ENCODE peak calls at places on chromosomes 12 and 14, in nine cellular contexts. One of them, this sample, is unnamed.
A peak's percentile ranks its signal among the peaks of the same experiment; 100 is the strongest.

GRCh38 chr12:47433876-47434275 is 272.0 kb downstream of the RPAP3 start:
- DNase-seq in kidney: no peak
- DNase-seq in hepatocyte: no peak
- DNase-seq in BE2C: no peak
- DNase-seq in Peyer's patch: no peak
- DNase-seq in IMR-90: peak; percentile 67
- DNase-seq in sigmoid colon: no peak
- DNase-seq in Panc1: no peak
- DNase-seq in choroid plexus epithelial cell: no peak
- DNase-seq in this sample: no peak

GRCh38 chr14:100056964-100057817 is 8.0 kb upstream of the EVL start:
- DNase-seq in IMR-90: peak; percentile 43
- DNase-seq in kidney: no peak
- DNase-seq in choroid plexus epithelial cell: peak; percentile 81
- DNase-seq in Panc1: no peak
- DNase-seq in BE2C: no peak
- DNase-seq in hepatocyte: no peak
- DNase-seq in Peyer's patch: no peak
- DNase-seq in sigmoid colon: no peak
- DNase-seq in this sample: no peak

GRCh38 chr14:100294963-100295330 is 11.3 kb downstream of the SLC25A29 start:
- DNase-seq in Panc1: no peak
- DNase-seq in choroid plexus epithelial cell: no peak
- DNase-seq in kidney: no peak
- DNase-seq in sigmoid colon: peak; percentile 56
- DNase-seq in Peyer's patch: no peak
- DNase-seq in IMR-90: no peak
- DNase-seq in BE2C: no peak
- DNase-seq in hepatocyte: no peak
- DNase-seq in this sample: no peak

GRCh38 chr12:104582739-104583138 is 126.0 kb downstream of the CHST11 start:
- DNase-seq in IMR-90: no peak
- DNase-seq in Panc1: no peak
- DNase-seq in hepatocyte: no peak
- DNase-seq in sigmoid colon: no peak
- DNase-seq in choroid plexus epithelial cell: no peak
- DNase-seq in kidney: no peak
- DNase-seq in Peyer's patch: peak; percentile 77
- DNase-seq in BE2C: no peak
- DNase-seq in this sample: no peak

GRCh38 chr12:132550014-132550802 is 60.2 kb downstream of the LRCOL1 start:
- DNase-seq in sigmoid colon: no peak
- DNase-seq in kidney: no peak
- DNase-seq in BE2C: no peak
- DNase-seq in Peyer's patch: no peak
- DNase-seq in IMR-90: no peak
- DNase-seq in choroid plexus epithelial cell: peak; percentile 41
- DNase-seq in Panc1: no peak
- DNase-seq in hepatocyte: peak; percentile 50
- DNase-seq in this sample: no peak

GRCh38 chr12:60191676-60192359 is 596.0 kb downstream of the SLC16A7 start:
- DNase-seq in sigmoid colon: no peak
- DNase-seq in Peyer's patch: no peak
- DNase-seq in IMR-90: peak; percentile 64
- DNase-seq in Panc1: no peak
- DNase-seq in BE2C: no peak
- DNase-seq in choroid plexus epithelial cell: peak; percentile 38
- DNase-seq in kidney: no peak
- DNase-seq in hepatocyte: no peak
- DNase-seq in this sample: no peak

GRCh38 chr14:65791551-65791981 is 379.0 kb downstream of the FUT8 start:
- DNase-seq in IMR-90: peak; percentile 45
- DNase-seq in Panc1: no peak
- DNase-seq in kidney: no peak
- DNase-seq in Peyer's patch: no peak
- DNase-seq in sigmoid colon: no peak
- DNase-seq in hepatocyte: no peak
- DNase-seq in BE2C: peak; percentile 37
- DNase-seq in choroid plexus epithelial cell: peak; percentile 53
- DNase-seq in this sample: no peak

GRCh38 chr14:34204774-34205173 is 253.9 kb upstream of the EGLN3 start:
- DNase-seq in choroid plexus epithelial cell: no peak
- DNase-seq in BE2C: no peak
- DNase-seq in Panc1: no peak
- DNase-seq in Peyer's patch: no peak
- DNase-seq in kidney: no peak
- DNase-seq in sigmoid colon: no peak
- DNase-seq in hepatocyte: no peak
- DNase-seq in IMR-90: no peak
- DNase-seq in this sample: no peak

GRCh38 chr12:131912526-131913274 is 16.4 kb upstream of the PUS1 start:
- DNase-seq in kidney: peak; percentile 93
- DNase-seq in Panc1: no peak
- DNase-seq in sigmoid colon: peak; percentile 96
- DNase-seq in Peyer's patch: no peak
- DNase-seq in hepatocyte: peak; percentile 46
- DNase-seq in BE2C: peak; percentile 99
- DNase-seq in choroid plexus epithelial cell: peak; percentile 80
- DNase-seq in IMR-90: peak; percentile 85
- DNase-seq in this sample: peak; percentile 47

GRCh38 chr12:57604454-57605307 is at the start of gene DTX3:
- DNase-seq in hepatocyte: peak; percentile 64
- DNase-seq in sigmoid colon: peak; percentile 81
- DNase-seq in IMR-90: no peak
- DNase-seq in kidney: no peak
- DNase-seq in Panc1: no peak
- DNase-seq in choroid plexus epithelial cell: peak; percentile 44
- DNase-seq in BE2C: peak; percentile 58
- DNase-seq in Peyer's patch: peak; percentile 66
- DNase-seq in this sample: no peak

GRCh38 chr14:72420749-72421452 is 473.0 kb downstream of the DPF3 start:
- DNase-seq in choroid plexus epithelial cell: peak; percentile 76
- DNase-seq in sigmoid colon: peak; percentile 78
- DNase-seq in kidney: peak; percentile 82
- DNase-seq in BE2C: peak; percentile 81
- DNase-seq in IMR-90: peak; percentile 49
- DNase-seq in Peyer's patch: peak; percentile 80
- DNase-seq in hepatocyte: peak; percentile 77
- DNase-seq in Panc1: peak; percentile 27
- DNase-seq in this sample: no peak

GRCh38 chr12:38385492-38385864 is 68.9 kb downstream of the ALG10B start:
- DNase-seq in kidney: no peak
- DNase-seq in hepatocyte: no peak
- DNase-seq in choroid plexus epithelial cell: no peak
- DNase-seq in Panc1: no peak
- DNase-seq in BE2C: no peak
- DNase-seq in Peyer's patch: no peak
- DNase-seq in IMR-90: no peak
- DNase-seq in sigmoid colon: no peak
- DNase-seq in this sample: no peak

GRCh38 chr12:15629108-15629507 is 160.1 kb downstream of the EPS8 start:
- DNase-seq in BE2C: no peak
- DNase-seq in hepatocyte: peak; percentile 74
- DNase-seq in choroid plexus epithelial cell: peak; percentile 100
- DNase-seq in sigmoid colon: peak; percentile 87
- DNase-seq in kidney: peak; percentile 67
- DNase-seq in Peyer's patch: peak; percentile 79
- DNase-seq in Panc1: peak; percentile 35
- DNase-seq in IMR-90: peak; percentile 98
- DNase-seq in this sample: no peak

GRCh38 chr12:46073321-46073720 is 82.9 kb upstream of the SCAF11 start:
- DNase-seq in sigmoid colon: no peak
- DNase-seq in hepatocyte: no peak
- DNase-seq in choroid plexus epithelial cell: no peak
- DNase-seq in Peyer's patch: no peak
- DNase-seq in BE2C: no peak
- DNase-seq in IMR-90: peak; percentile 19
- DNase-seq in Panc1: no peak
- DNase-seq in kidney: no peak
- DNase-seq in this sample: no peak

GRCh38 chr14:54782803-54783659 is 119.6 kb downstream of the GCH1 start:
- DNase-seq in IMR-90: no peak
- DNase-seq in kidney: peak; percentile 48
- DNase-seq in Peyer's patch: peak; percentile 73
- DNase-seq in BE2C: peak; percentile 51
- DNase-seq in choroid plexus epithelial cell: peak; percentile 21
- DNase-seq in hepatocyte: no peak
- DNase-seq in Panc1: no peak
- DNase-seq in sigmoid colon: peak; percentile 66
- DNase-seq in this sample: no peak

GRCh38 chr14:27995688-27996087 is 770.9 kb upstream of the FOXG1 start:
- DNase-seq in Peyer's patch: no peak
- DNase-seq in hepatocyte: no peak
- DNase-seq in IMR-90: no peak
- DNase-seq in BE2C: no peak
- DNase-seq in choroid plexus epithelial cell: no peak
- DNase-seq in kidney: no peak
- DNase-seq in Panc1: no peak
- DNase-seq in sigmoid colon: no peak
- DNase-seq in this sample: no peak

GRCh38 chr12:84157170-84157569 is 755.4 kb downstream of the SLC6A15 start:
- DNase-seq in sigmoid colon: no peak
- DNase-seq in Peyer's patch: no peak
- DNase-seq in IMR-90: no peak
- DNase-seq in choroid plexus epithelial cell: no peak
- DNase-seq in kidney: no peak
- DNase-seq in hepatocyte: no peak
- DNase-seq in Panc1: no peak
- DNase-seq in BE2C: no peak
- DNase-seq in this sample: no peak

GRCh38 chr12:103046154-103046553 is 88.7 kb downstream of the ASCL1 start:
- DNase-seq in BE2C: no peak
- DNase-seq in IMR-90: no peak
- DNase-seq in hepatocyte: no peak
- DNase-seq in Peyer's patch: no peak
- DNase-seq in kidney: no peak
- DNase-seq in choroid plexus epithelial cell: no peak
- DNase-seq in Panc1: no peak
- DNase-seq in sigmoid colon: no peak
- DNase-seq in this sample: no peak

GRCh38 chr14:77799863-77800730 is at the start of gene ADCK1:
- DNase-seq in hepatocyte: peak; percentile 92
- DNase-seq in IMR-90: peak; percentile 68
- DNase-seq in BE2C: peak; percentile 92
- DNase-seq in Peyer's patch: peak; percentile 97
- DNase-seq in choroid plexus epithelial cell: peak; percentile 77
- DNase-seq in sigmoid colon: peak; percentile 93
- DNase-seq in Panc1: no peak
- DNase-seq in kidney: peak; percentile 95
- DNase-seq in this sample: peak; percentile 92
- TF ChIP-seq CTCF in hepatocyte: peak; percentile 34
- TF ChIP-seq CTCF in IMR-90: peak; percentile 42
- TF ChIP-seq CTCF in BE2C: peak; percentile 54
- TF ChIP-seq CTCF in Peyer's patch: no peak
- TF ChIP-seq CTCF in choroid plexus epithelial cell: peak; percentile 54
- TF ChIP-seq CTCF in sigmoid colon: peak; percentile 28
- TF ChIP-seq CTCF in Panc1: no peak
- TF ChIP-seq CTCF in kidney: no peak
- TF ChIP-seq CTCF in this sample: no peak

GRCh38 chr12:6057693-6058092 is 66.8 kb downstream of the VWF start:
- DNase-seq in BE2C: no peak
- DNase-seq in Panc1: no peak
- DNase-seq in choroid plexus epithelial cell: no peak
- DNase-seq in hepatocyte: no peak
- DNase-seq in Peyer's patch: no peak
- DNase-seq in kidney: no peak
- DNase-seq in sigmoid colon: no peak
- DNase-seq in IMR-90: no peak
- DNase-seq in this sample: no peak
- TF ChIP-seq CTCF in BE2C: no peak
- TF ChIP-seq CTCF in Panc1: no peak
- TF ChIP-seq CTCF in choroid plexus epithelial cell: no peak
- TF ChIP-seq CTCF in hepatocyte: no peak
- TF ChIP-seq CTCF in Peyer's patch: no peak
- TF ChIP-seq CTCF in kidney: no peak
- TF ChIP-seq CTCF in sigmoid colon: no peak
- TF ChIP-seq CTCF in IMR-90: no peak
- TF ChIP-seq CTCF in this sample: no peak

GRCh38 chr12:87348071-87348470 is 681.1 kb downstream of the C12orf50 start:
- DNase-seq in BE2C: no peak
- DNase-seq in choroid plexus epithelial cell: no peak
- DNase-seq in hepatocyte: no peak
- DNase-seq in Panc1: no peak
- DNase-seq in IMR-90: no peak
- DNase-seq in kidney: no peak
- DNase-seq in Peyer's patch: no peak
- DNase-seq in sigmoid colon: no peak
- DNase-seq in this sample: no peak

DNA sequence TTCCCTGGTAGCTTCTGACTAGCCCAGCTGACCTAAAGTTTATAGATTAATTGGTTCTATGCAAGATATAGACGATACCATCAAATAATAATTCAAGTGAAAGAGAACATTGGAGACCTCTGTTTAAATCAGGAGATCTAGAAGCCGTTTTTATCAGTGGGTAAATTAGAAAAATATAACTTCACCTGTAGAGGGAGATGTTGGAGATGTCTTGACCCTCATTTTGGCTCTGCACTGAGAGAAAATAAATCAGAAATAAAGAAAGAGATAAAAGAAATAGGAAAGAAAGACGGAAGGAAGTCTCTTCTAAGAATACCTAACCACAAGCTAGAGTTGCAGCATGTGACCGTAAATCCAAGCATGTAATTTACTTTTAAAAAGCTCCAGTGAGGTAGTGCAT is 684.5 kb downstream of the C12orf50 start:
- DNase-seq in choroid plexus epithelial cell: peak; percentile 42
- DNase-seq in sigmoid colon: no peak
- DNase-seq in BE2C: no peak
- DNase-seq in kidney: no peak
- DNase-seq in Peyer's patch: no peak
- DNase-seq in Panc1: no peak
- DNase-seq in IMR-90: no peak
- DNase-seq in hepatocyte: no peak
- DNase-seq in this sample: no peak
- TF ChIP-seq CTCF in choroid plexus epithelial cell: peak; percentile 41
- TF ChIP-seq CTCF in sigmoid colon: no peak
- TF ChIP-seq CTCF in BE2C: peak; percentile 30
- TF ChIP-seq CTCF in kidney: no peak
- TF ChIP-seq CTCF in Peyer's patch: no peak
- TF ChIP-seq CTCF in Panc1: peak; percentile 12
- TF ChIP-seq CTCF in IMR-90: peak; percentile 30
- TF ChIP-seq CTCF in hepatocyte: peak; percentile 30
- TF ChIP-seq CTCF in this sample: no peak

DNA sequence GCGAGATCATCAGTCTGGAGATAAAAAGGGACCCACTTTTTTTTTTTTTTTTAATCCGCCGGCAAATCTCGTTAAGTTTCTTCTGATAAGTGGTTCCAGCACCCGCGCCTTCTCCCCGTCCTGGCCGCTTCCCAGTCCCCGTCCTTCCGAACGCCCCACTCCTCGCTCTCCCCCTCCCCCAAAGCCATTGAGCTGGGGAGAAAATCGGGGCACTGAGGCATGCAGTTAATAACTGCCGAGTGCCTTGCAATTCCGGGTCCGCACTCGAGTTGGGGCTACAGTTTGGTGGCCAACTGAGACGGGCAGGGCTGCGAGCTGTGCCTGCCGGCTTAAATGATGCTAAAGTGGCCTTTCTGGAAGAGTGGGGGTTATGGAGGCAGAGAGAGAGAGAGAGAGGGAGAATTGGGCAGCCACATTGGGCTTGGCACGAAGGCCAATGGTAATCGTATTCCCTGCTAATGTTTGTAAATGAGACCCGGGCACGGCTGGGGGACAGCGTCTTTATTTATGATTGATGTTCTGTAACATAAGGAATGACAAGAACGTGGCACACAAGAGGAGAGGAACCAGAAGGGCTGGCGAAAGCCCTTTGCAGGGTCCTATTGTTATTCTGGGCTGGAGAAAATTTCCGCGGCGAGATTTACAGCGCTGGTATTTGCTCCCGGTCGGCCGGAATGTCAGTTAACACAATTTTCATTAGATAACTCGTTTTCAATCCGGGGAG is 115.4 kb upstream of the MYL2 start:
- DNase-seq in Peyer's patch: no peak
- DNase-seq in IMR-90: no peak
- DNase-seq in Panc1: no peak
- DNase-seq in kidney: peak; percentile 37
- DNase-seq in choroid plexus epithelial cell: no peak
- DNase-seq in hepatocyte: no peak
- DNase-seq in sigmoid colon: no peak
- DNase-seq in BE2C: no peak
- DNase-seq in this sample: no peak
- TF ChIP-seq CTCF in Peyer's patch: no peak
- TF ChIP-seq CTCF in IMR-90: no peak
- TF ChIP-seq CTCF in Panc1: no peak
- TF ChIP-seq CTCF in kidney: no peak
- TF ChIP-seq CTCF in choroid plexus epithelial cell: no peak
- TF ChIP-seq CTCF in hepatocyte: no peak
- TF ChIP-seq CTCF in sigmoid colon: no peak
- TF ChIP-seq CTCF in BE2C: no peak
- TF ChIP-seq CTCF in this sample: no peak